ENCODE peak calls at places on chromosome 4, in seven cellular contexts. R is GM13976; Y is pancreas; N is MCF 10A; M is stimulated activated CD4-positive, alpha-beta T cell treated with anti-CD3 and anti-CD28 coated beads, TNF-alpha, amount 100 ng/mL, for 4 hours; T is lung; H is osteoblast. A is an unnamed sample.

GRCh38 chr4:156598138-156598681 is 373.4 kb downstream of the PDGFC start:
- DNase-seq in R (no peak), Y (no peak), N (no peak), M (no peak), T (peak), H (peak), A (no peak)

GRCh38 chr4:113781439-113782040 is 20.0 kb upstream of the CAMK2D start:
- DNase-seq in R (peak), Y (no peak), N (peak), M (no peak), T (no peak), H (no peak), A (peak)

GRCh38 chr4:64581422-64581821 is 172.2 kb upstream of the TECRL start:
- DNase-seq in R (no peak), Y (no peak), N (peak), M (no peak), T (no peak), H (no peak), A (no peak)

GRCh38 chr4:174999407-174999806 is 81.2 kb downstream of the ADAM29 start:
- DNase-seq in R (no peak), Y (no peak), N (peak), M (no peak), T (no peak), H (no peak), A (no peak)

GRCh38 chr4:85807247-85807915 is 332.4 kb downstream of the ARHGAP24 start:
- DNase-seq in R (no peak), Y (no peak), N (peak), M (no peak), T (no peak), H (peak), A (no peak)

GRCh38 chr4:125388653-125389052 is 73.9 kb downstream of the FAT4 start:
- DNase-seq in R (no peak), Y (no peak), N (peak), M (no peak), T (no peak), H (peak), A (no peak)

GRCh38 chr4:147678796-147679549 is 5.0 kb downstream of the PRMT9 start:
- DNase-seq in R (no peak), Y (no peak), N (peak), M (no peak), T (no peak), H (no peak), A (peak)

GRCh38 chr4:26176621-26177121 is 144.1 kb upstream of the RBPJ start:
- DNase-seq in R (no peak), Y (no peak), N (no peak), M (no peak), T (no peak), H (peak), A (no peak)

GRCh38 chr4:185358514-185359433 is 37.0 kb downstream of the LRP2BP start:
- DNase-seq in R (no peak), Y (no peak), N (no peak), M (no peak), T (no peak), H (peak), A (no peak)

GRCh38 chr4:70954032-70954431 is 39.4 kb upstream of the DCK start:
- DNase-seq in R (no peak), Y (no peak), N (no peak), M (no peak), T (no peak), H (peak), A (no peak)

GRCh38 chr4:54098375-54098774 is 1.6 kb upstream of the GSX2 start:
- DNase-seq in R (no peak), Y (no peak), N (no peak), M (no peak), T (no peak), H (no peak), A (no peak)

GRCh38 chr4:66972087-66972486 is 573.2 kb downstream of the CENPC start:
- DNase-seq in R (no peak), Y (no peak), N (no peak), M (no peak), T (no peak), H (no peak), A (no peak)

GRCh38 chr4:2923678-2924173 is 39.5 kb downstream of the NOP14 start:
- DNase-seq in R (no peak), Y (peak), N (no peak), M (no peak), T (no peak), H (peak), A (no peak)

GRCh38 chr4:3441501-3442459 is at the start of gene HGFAC:
- DNase-seq in R (no peak), Y (peak), N (no peak), M (no peak), T (no peak), H (peak), A (no peak)

GRCh38 chr4:72714482-72715279 is 145.7 kb upstream of the ADAMTS3 start:
- DNase-seq in R (no peak), Y (no peak), N (no peak), M (no peak), T (no peak), H (no peak), A (no peak)